ENCODE peak calls at places on chromosomes 11 and 22, in five cellular contexts. C is K562, V is A549, Y is GM12878, T is HepG2. F is an unnamed sample.

GRCh38 chr22:23178512-23179254 is 1.6 kb upstream of the BCR start:
- DNase-seq in C (peak), V (peak), Y (no peak), T (no peak), F (peak)

GRCh38 chr22:26487996-26488395 is 4.3 kb downstream of the SRRD start:
- DNase-seq in C (no peak), V (no peak), Y (no peak), T (no peak), F (no peak)

GRCh38 chr22:37340331-37341262 is 58.3 kb downstream of the CYTH4 start:
- DNase-seq in C (no peak), V (no peak), Y (no peak), T (no peak), F (no peak)

GRCh38 chr11:76419896-76420295 is 24.9 kb upstream of the EMSY start:
- DNase-seq in C (peak), V (peak), Y (no peak), T (peak), F (peak)

GRCh38 chr11:45918331-45918941 is 759 bp upstream of the PEX16 start:
- DNase-seq in C (peak), V (peak), Y (no peak), T (peak), F (no peak)

GRCh38 chr22:47465222-47465621 is 702.8 kb downstream of the TBC1D22A start:
- DNase-seq in C (no peak), V (no peak), Y (no peak), T (no peak), F (no peak)

GRCh38 chr22:23119492-23120414 is 22.0 kb downstream of the RSPH14 start:
- DNase-seq in C (peak), V (no peak), Y (no peak), T (no peak), F (no peak)

GRCh38 chr11:78022397-78023396 is at the start of gene KCTD14:
- DNase-seq in C (no peak), V (no peak), Y (no peak), T (peak), F (peak)

GRCh38 chr22:31345331-31346254 is 553 bp downstream of the PATZ1 start:
- DNase-seq in C (peak), V (peak), Y (peak), T (peak), F (peak)

GRCh38 chr22:29581799-29582198 is 886 bp upstream of the NIPSNAP1 start:
- DNase-seq in C (no peak), V (no peak), Y (no peak), T (no peak), F (no peak)
- TF ChIP-seq HDAC2 in C (no peak), V (no peak), Y (no peak), T (no peak), F (no peak)

DNA sequence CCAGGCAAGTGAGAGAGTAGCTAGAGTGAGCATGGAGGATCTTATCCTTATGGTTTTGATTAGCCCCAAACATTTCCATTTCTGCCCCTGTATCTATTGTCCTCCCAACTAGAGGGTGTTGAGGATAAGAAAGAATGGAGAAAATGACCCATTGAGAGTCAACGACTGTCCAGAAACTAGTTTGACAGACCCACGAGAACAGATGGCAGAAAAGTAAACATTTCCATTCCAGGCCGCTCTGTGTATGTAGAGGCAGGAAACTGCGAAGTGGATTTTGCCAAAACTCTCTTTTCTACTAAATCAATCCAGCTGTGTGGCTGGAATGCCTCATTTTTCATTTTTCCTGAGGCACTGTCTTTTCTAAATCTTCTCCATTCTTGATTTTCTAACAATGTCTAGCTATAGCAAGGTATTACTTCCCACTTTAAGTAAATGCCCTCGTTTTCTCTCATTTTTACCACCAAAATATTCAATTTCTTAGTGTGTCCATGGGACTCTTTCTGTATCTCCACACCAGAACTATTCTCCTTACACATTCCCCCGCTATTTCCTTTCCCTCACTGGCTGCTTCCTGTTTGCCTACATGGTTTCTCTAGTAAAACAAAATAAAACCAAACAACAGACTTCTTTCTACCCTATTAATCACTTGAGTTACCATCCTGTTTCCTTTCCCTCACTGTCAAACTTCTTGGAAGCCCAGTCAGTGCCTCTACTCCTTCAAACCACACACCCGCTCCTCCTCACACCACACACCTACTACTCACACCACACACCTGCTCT is 5.5 kb upstream of the MMP8 start:
- DNase-seq in C (no peak), V (no peak), Y (no peak), T (no peak), F (no peak)
- TF ChIP-seq HDAC2 in C (no peak), V (no peak), Y (no peak), T (no peak), F (no peak)

DNA sequence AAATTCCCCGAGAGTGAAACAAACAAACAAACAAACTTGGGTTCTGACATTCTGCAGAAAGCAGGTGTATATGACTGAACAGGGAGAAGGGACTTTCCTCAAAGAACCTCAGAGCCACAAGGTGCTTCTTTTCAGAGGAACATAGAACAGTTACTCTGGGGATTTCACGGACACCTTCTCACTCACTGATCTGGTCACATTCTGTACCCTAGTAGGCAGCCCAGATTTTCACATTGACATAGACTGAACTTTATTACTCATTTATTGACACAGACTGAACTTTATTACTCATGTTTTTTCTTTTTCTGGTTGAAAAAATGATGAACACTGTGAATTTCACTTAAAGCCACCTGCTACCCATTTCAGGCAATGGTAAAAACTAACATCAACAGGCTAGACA is 263.0 kb downstream of the OPCML start:
- DNase-seq in C (no peak), V (no peak), Y (peak), T (no peak), F (no peak)
- TF ChIP-seq HDAC2 in C (no peak), V (no peak), Y (no peak), T (no peak), F (no peak)

DNA sequence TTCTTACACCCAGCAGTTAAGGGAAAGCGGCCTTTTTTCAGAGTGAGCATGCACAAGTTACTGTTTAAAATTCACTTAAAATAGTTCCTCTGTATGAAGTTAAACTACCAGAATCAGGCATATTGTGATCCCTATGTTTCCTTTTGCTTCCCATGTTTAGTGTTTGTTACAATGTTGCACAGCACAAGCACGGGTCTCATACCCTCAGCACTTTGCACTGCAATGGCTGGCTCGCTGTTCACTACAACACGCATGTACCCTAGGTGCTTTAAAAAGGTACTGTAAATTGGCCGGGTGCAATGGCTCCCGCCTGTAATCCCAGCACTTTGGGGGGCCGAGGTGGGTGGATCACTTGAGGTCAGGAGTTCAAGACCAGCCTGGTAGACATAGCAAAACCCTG is 807.4 kb downstream of the BRD1 start:
- DNase-seq in C (no peak), V (no peak), Y (no peak), T (no peak), F (no peak)
- TF ChIP-seq HDAC2 in C (no peak), V (no peak), Y (no peak), T (no peak), F (no peak)

GRCh38 chr11:124922831-124923230 is 3.8 kb downstream of the HEPN1 start:
- DNase-seq in C (no peak), V (no peak), Y (no peak), T (no peak), F (no peak)
- TF ChIP-seq HDAC2 in C (no peak), V (no peak), Y (no peak), T (no peak), F (no peak)

F was measured in H1.